ENCODE peak calls at places on chromosomes 16 and 17, in ten cellular contexts. One of them, this sample, is unnamed.

GRCh38 chr17:36463916-36464764 is 22.3 kb upstream of the ZNHIT3 start:
- DNase-seq in CD8-positive, alpha-beta memory T cell: no peak
- DNase-seq in HCT116: peak; percentile 47
- DNase-seq in stomach: peak; percentile 56
- DNase-seq in prostate gland: peak; percentile 32
- DNase-seq in small intestine: peak; percentile 72
- DNase-seq in OCI-LY7: no peak
- DNase-seq in lung: peak; percentile 41
- DNase-seq in H1: peak; percentile 69
- DNase-seq in effector memory CD4-positive, alpha-beta T cell: no peak
- DNase-seq in this sample: no peak

GRCh38 chr16:2160915-2161551 is 5.5 kb downstream of the TRAF7 start:
- DNase-seq in effector memory CD4-positive, alpha-beta T cell: no peak
- DNase-seq in small intestine: peak; percentile 41
- DNase-seq in OCI-LY7: no peak
- DNase-seq in HCT116: no peak
- DNase-seq in lung: no peak
- DNase-seq in stomach: peak; percentile 39
- DNase-seq in H1: no peak
- DNase-seq in prostate gland: no peak
- DNase-seq in CD8-positive, alpha-beta memory T cell: no peak
- DNase-seq in this sample: no peak

GRCh38 chr17:45318561-45319230 is 1.9 kb upstream of the MAP3K14 start:
- DNase-seq in OCI-LY7: no peak
- DNase-seq in effector memory CD4-positive, alpha-beta T cell: no peak
- DNase-seq in small intestine: peak; percentile 68
- DNase-seq in CD8-positive, alpha-beta memory T cell: no peak
- DNase-seq in prostate gland: no peak
- DNase-seq in H1: no peak
- DNase-seq in stomach: peak; percentile 56
- DNase-seq in lung: no peak
- DNase-seq in HCT116: no peak
- DNase-seq in this sample: no peak

GRCh38 chr16:71995038-71995437 is 5.2 kb downstream of the PKD1L3 start:
- DNase-seq in CD8-positive, alpha-beta memory T cell: no peak
- DNase-seq in HCT116: no peak
- DNase-seq in OCI-LY7: no peak
- DNase-seq in prostate gland: no peak
- DNase-seq in effector memory CD4-positive, alpha-beta T cell: no peak
- DNase-seq in H1: no peak
- DNase-seq in small intestine: no peak
- DNase-seq in stomach: no peak
- DNase-seq in lung: no peak
- DNase-seq in this sample: no peak

GRCh38 chr16:31114468-31114867 is 3.0 kb upstream of the KAT8 start:
- DNase-seq in H1: no peak
- DNase-seq in stomach: no peak
- DNase-seq in HCT116: no peak
- DNase-seq in CD8-positive, alpha-beta memory T cell: no peak
- DNase-seq in small intestine: no peak
- DNase-seq in OCI-LY7: no peak
- DNase-seq in prostate gland: no peak
- DNase-seq in effector memory CD4-positive, alpha-beta T cell: no peak
- DNase-seq in lung: no peak
- DNase-seq in this sample: no peak

GRCh38 chr17:15943971-15944719 is 785 bp upstream of the ADORA2B start:
- DNase-seq in H1: no peak
- DNase-seq in OCI-LY7: no peak
- DNase-seq in lung: no peak
- DNase-seq in stomach: no peak
- DNase-seq in small intestine: no peak
- DNase-seq in CD8-positive, alpha-beta memory T cell: no peak
- DNase-seq in prostate gland: no peak
- DNase-seq in effector memory CD4-positive, alpha-beta T cell: no peak
- DNase-seq in HCT116: no peak
- DNase-seq in this sample: no peak

GRCh38 chr16:56662357-56663354 is 4.9 kb downstream of the MT1F start:
- DNase-seq in stomach: no peak
- DNase-seq in OCI-LY7: no peak
- DNase-seq in HCT116: no peak
- DNase-seq in H1: no peak
- DNase-seq in effector memory CD4-positive, alpha-beta T cell: no peak
- DNase-seq in lung: no peak
- DNase-seq in prostate gland: no peak
- DNase-seq in small intestine: no peak
- DNase-seq in CD8-positive, alpha-beta memory T cell: no peak
- DNase-seq in this sample: no peak

GRCh38 chr17:68255731-68256538 is 8.1 kb downstream of the AMZ2 start:
- DNase-seq in lung: no peak
- DNase-seq in HCT116: no peak
- DNase-seq in CD8-positive, alpha-beta memory T cell: no peak
- DNase-seq in prostate gland: no peak
- DNase-seq in OCI-LY7: peak; percentile 56
- DNase-seq in effector memory CD4-positive, alpha-beta T cell: no peak
- DNase-seq in small intestine: peak; percentile 22
- DNase-seq in H1: no peak
- DNase-seq in stomach: no peak
- DNase-seq in this sample: no peak

GRCh38 chr17:35051183-35051578 is 12.3 kb downstream of the RFFL start:
- DNase-seq in effector memory CD4-positive, alpha-beta T cell: peak; percentile 34
- DNase-seq in stomach: no peak
- DNase-seq in HCT116: no peak
- DNase-seq in small intestine: peak; percentile 77
- DNase-seq in OCI-LY7: peak; percentile 50
- DNase-seq in prostate gland: no peak
- DNase-seq in CD8-positive, alpha-beta memory T cell: no peak
- DNase-seq in H1: no peak
- DNase-seq in lung: no peak
- DNase-seq in this sample: no peak

GRCh38 chr17:19958023-19958422 is 19.6 kb downstream of the AKAP10 start:
- DNase-seq in stomach: no peak
- DNase-seq in small intestine: no peak
- DNase-seq in effector memory CD4-positive, alpha-beta T cell: no peak
- DNase-seq in lung: no peak
- DNase-seq in H1: no peak
- DNase-seq in OCI-LY7: no peak
- DNase-seq in HCT116: peak; percentile 32
- DNase-seq in prostate gland: no peak
- DNase-seq in CD8-positive, alpha-beta memory T cell: no peak
- DNase-seq in this sample: no peak

GRCh38 chr16:50594332-50595260 is 46.4 kb downstream of the NKD1 start:
- DNase-seq in effector memory CD4-positive, alpha-beta T cell: no peak
- DNase-seq in OCI-LY7: no peak
- DNase-seq in HCT116: no peak
- DNase-seq in small intestine: no peak
- DNase-seq in lung: no peak
- DNase-seq in CD8-positive, alpha-beta memory T cell: no peak
- DNase-seq in stomach: no peak
- DNase-seq in H1: no peak
- DNase-seq in prostate gland: no peak
- DNase-seq in this sample: no peak

DNA sequence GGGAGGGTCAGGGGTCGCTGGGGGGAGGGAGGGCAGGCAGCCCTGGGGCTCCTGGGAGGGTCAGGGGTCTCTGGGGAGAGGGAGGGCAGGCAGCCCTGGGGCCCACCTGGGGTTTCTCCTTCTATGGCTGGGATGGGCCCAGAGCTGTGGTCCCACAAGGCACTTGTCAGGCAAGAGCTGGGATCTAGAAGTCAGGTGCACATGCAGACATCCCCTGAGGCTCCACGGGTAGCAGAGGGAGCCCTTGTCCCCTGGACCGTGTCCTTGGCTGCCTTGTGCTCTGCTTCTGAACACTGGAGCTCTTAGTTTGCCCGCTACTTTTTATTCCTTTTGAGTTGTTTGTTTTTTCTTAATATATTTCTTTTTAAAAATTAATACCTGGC is 1.8 kb downstream of the TUBB3 start:
- DNase-seq in OCI-LY7: peak; percentile 82
- DNase-seq in stomach: no peak
- DNase-seq in HCT116: no peak
- DNase-seq in small intestine: no peak
- DNase-seq in lung: no peak
- DNase-seq in CD8-positive, alpha-beta memory T cell: no peak
- DNase-seq in prostate gland: no peak
- DNase-seq in effector memory CD4-positive, alpha-beta T cell: no peak
- DNase-seq in H1: no peak
- DNase-seq in this sample: no peak
- H3K4me3 ChIP-seq in OCI-LY7: peak overlapping the region; percentile 94
- H3K4me3 ChIP-seq in stomach: no peak overlapping the region
- H3K4me3 ChIP-seq in HCT116: no peak overlapping the region
- H3K4me3 ChIP-seq in small intestine: no peak overlapping the region
- H3K4me3 ChIP-seq in lung: no peak overlapping the region
- H3K4me3 ChIP-seq in CD8-positive, alpha-beta memory T cell: no peak overlapping the region
- H3K4me3 ChIP-seq in prostate gland: no peak overlapping the region
- H3K4me3 ChIP-seq in effector memory CD4-positive, alpha-beta T cell: no peak overlapping the region
- H3K4me3 ChIP-seq in H1: peak overlapping the region; percentile 57
- H3K4me3 ChIP-seq in this sample: no peak overlapping the region

GRCh38 chr17:4490637-4491061 is 8.0 kb upstream of the SPNS2 start:
- DNase-seq in effector memory CD4-positive, alpha-beta T cell: no peak
- DNase-seq in H1: no peak
- DNase-seq in OCI-LY7: no peak
- DNase-seq in HCT116: no peak
- DNase-seq in stomach: no peak
- DNase-seq in small intestine: no peak
- DNase-seq in lung: no peak
- DNase-seq in CD8-positive, alpha-beta memory T cell: no peak
- DNase-seq in prostate gland: no peak
- DNase-seq in this sample: no peak

GRCh38 chr17:4487820-4488716 is 10.6 kb upstream of the SPNS2 start:
- DNase-seq in H1: no peak
- DNase-seq in effector memory CD4-positive, alpha-beta T cell: no peak
- DNase-seq in small intestine: no peak
- DNase-seq in prostate gland: no peak
- DNase-seq in lung: no peak
- DNase-seq in stomach: no peak
- DNase-seq in HCT116: no peak
- DNase-seq in CD8-positive, alpha-beta memory T cell: no peak
- DNase-seq in OCI-LY7: no peak
- DNase-seq in this sample: no peak

GRCh38 chr17:4490109-4490591 is 8.5 kb upstream of the SPNS2 start:
- DNase-seq in prostate gland: no peak
- DNase-seq in OCI-LY7: no peak
- DNase-seq in effector memory CD4-positive, alpha-beta T cell: no peak
- DNase-seq in stomach: no peak
- DNase-seq in HCT116: no peak
- DNase-seq in H1: no peak
- DNase-seq in lung: no peak
- DNase-seq in CD8-positive, alpha-beta memory T cell: no peak
- DNase-seq in small intestine: no peak
- DNase-seq in this sample: no peak

GRCh38 chr17:4485676-4486646 is 12.7 kb upstream of the SPNS2 start:
- DNase-seq in OCI-LY7: no peak
- DNase-seq in lung: no peak
- DNase-seq in CD8-positive, alpha-beta memory T cell: peak; percentile 24
- DNase-seq in effector memory CD4-positive, alpha-beta T cell: peak; percentile 24
- DNase-seq in HCT116: no peak
- DNase-seq in prostate gland: no peak
- DNase-seq in H1: no peak
- DNase-seq in small intestine: no peak
- DNase-seq in stomach: no peak
- DNase-seq in this sample: no peak

GRCh38 chr17:4488989-4489595 is 9.6 kb upstream of the SPNS2 start:
- DNase-seq in OCI-LY7: no peak
- DNase-seq in lung: peak; percentile 82
- DNase-seq in effector memory CD4-positive, alpha-beta T cell: no peak
- DNase-seq in stomach: peak; percentile 59
- DNase-seq in HCT116: no peak
- DNase-seq in H1: no peak
- DNase-seq in CD8-positive, alpha-beta memory T cell: no peak
- DNase-seq in small intestine: no peak
- DNase-seq in prostate gland: no peak
- DNase-seq in this sample: no peak
- H3K27ac ChIP-seq in OCI-LY7: no peak overlapping the region
- H3K27ac ChIP-seq in lung: peak overlapping the region; percentile 85
- H3K27ac ChIP-seq in effector memory CD4-positive, alpha-beta T cell: no peak overlapping the region
- H3K27ac ChIP-seq in stomach: peak overlapping the region; percentile 39
- H3K27ac ChIP-seq in HCT116: no peak overlapping the region
- H3K27ac ChIP-seq in H1: no peak overlapping the region
- H3K27ac ChIP-seq in CD8-positive, alpha-beta memory T cell: no peak overlapping the region
- H3K27ac ChIP-seq in small intestine: no peak overlapping the region
- H3K27ac ChIP-seq in prostate gland: no peak overlapping the region
- H3K27ac ChIP-seq in this sample: no peak overlapping the region

GRCh38 chr16:85954927-85955539 is 56.1 kb downstream of the IRF8 start:
- DNase-seq in H1: no peak
- DNase-seq in lung: no peak
- DNase-seq in stomach: no peak
- DNase-seq in effector memory CD4-positive, alpha-beta T cell: no peak
- DNase-seq in prostate gland: no peak
- DNase-seq in HCT116: no peak
- DNase-seq in small intestine: no peak
- DNase-seq in OCI-LY7: no peak
- DNase-seq in CD8-positive, alpha-beta memory T cell: no peak
- DNase-seq in this sample: no peak
- H3K9me3 ChIP-seq in H1: no peaks in the 10 kb centered on the region
- H3K9me3 ChIP-seq in lung: no peaks in the 10 kb centered on the region
- H3K9me3 ChIP-seq in stomach: no peaks in the 10 kb centered on the region
- H3K9me3 ChIP-seq in effector memory CD4-positive, alpha-beta T cell: no peaks in the 10 kb centered on the region
- H3K9me3 ChIP-seq in prostate gland: no peaks in the 10 kb centered on the region
- H3K9me3 ChIP-seq in HCT116: no peaks in the 10 kb centered on the region
- H3K9me3 ChIP-seq in small intestine: no peaks in the 10 kb centered on the region
- H3K9me3 ChIP-seq in OCI-LY7: no peaks in the 10 kb centered on the region
- H3K9me3 ChIP-seq in CD8-positive, alpha-beta memory T cell: no peaks in the 10 kb centered on the region
- H3K9me3 ChIP-seq in this sample: no peaks in the 10 kb centered on the region

GRCh38 chr17:74140282-74140681 is 63.2 kb upstream of the RPL38 start:
- DNase-seq in lung: no peak
- DNase-seq in HCT116: no peak
- DNase-seq in H1: no peak
- DNase-seq in prostate gland: no peak
- DNase-seq in small intestine: no peak
- DNase-seq in stomach: no peak
- DNase-seq in effector memory CD4-positive, alpha-beta T cell: no peak
- DNase-seq in OCI-LY7: no peak
- DNase-seq in CD8-positive, alpha-beta memory T cell: no peak
- DNase-seq in this sample: no peak

GRCh38 chr17:74134991-74135390 is 68.5 kb upstream of the RPL38 start:
- DNase-seq in stomach: no peak
- DNase-seq in lung: no peak
- DNase-seq in CD8-positive, alpha-beta memory T cell: no peak
- DNase-seq in prostate gland: no peak
- DNase-seq in effector memory CD4-positive, alpha-beta T cell: no peak
- DNase-seq in H1: no peak
- DNase-seq in HCT116: no peak
- DNase-seq in small intestine: no peak
- DNase-seq in OCI-LY7: no peak
- DNase-seq in this sample: no peak

GRCh38 chr17:74139120-74139519 is 64.4 kb upstream of the RPL38 start:
- DNase-seq in H1: no peak
- DNase-seq in lung: no peak
- DNase-seq in prostate gland: no peak
- DNase-seq in effector memory CD4-positive, alpha-beta T cell: no peak
- DNase-seq in stomach: no peak
- DNase-seq in CD8-positive, alpha-beta memory T cell: no peak
- DNase-seq in small intestine: no peak
- DNase-seq in HCT116: no peak
- DNase-seq in OCI-LY7: no peak
- DNase-seq in this sample: no peak

GRCh38 chr17:74135391-74136167 is 67.9 kb upstream of the RPL38 start:
- DNase-seq in prostate gland: no peak
- DNase-seq in small intestine: no peak
- DNase-seq in H1: no peak
- DNase-seq in effector memory CD4-positive, alpha-beta T cell: no peak
- DNase-seq in HCT116: no peak
- DNase-seq in OCI-LY7: no peak
- DNase-seq in CD8-positive, alpha-beta memory T cell: no peak
- DNase-seq in lung: no peak
- DNase-seq in stomach: no peak
- DNase-seq in this sample: no peak

GRCh38 chr17:74137416-74137815 is 66.1 kb upstream of the RPL38 start:
- DNase-seq in small intestine: no peak
- DNase-seq in OCI-LY7: no peak
- DNase-seq in lung: no peak
- DNase-seq in prostate gland: no peak
- DNase-seq in effector memory CD4-positive, alpha-beta T cell: no peak
- DNase-seq in H1: no peak
- DNase-seq in CD8-positive, alpha-beta memory T cell: no peak
- DNase-seq in HCT116: no peak
- DNase-seq in stomach: no peak
- DNase-seq in this sample: no peak
- H3K4me3 ChIP-seq in small intestine: no peak overlapping the region
- H3K4me3 ChIP-seq in OCI-LY7: no peak overlapping the region
- H3K4me3 ChIP-seq in lung: no peak overlapping the region
- H3K4me3 ChIP-seq in prostate gland: no peak overlapping the region
- H3K4me3 ChIP-seq in effector memory CD4-positive, alpha-beta T cell: no peak overlapping the region
- H3K4me3 ChIP-seq in H1: no peak overlapping the region
- H3K4me3 ChIP-seq in CD8-positive, alpha-beta memory T cell: no peak overlapping the region
- H3K4me3 ChIP-seq in HCT116: no peak overlapping the region
- H3K4me3 ChIP-seq in stomach: no peak overlapping the region
- H3K4me3 ChIP-seq in this sample: no peak overlapping the region

This sample was measured in vagina.